ENCODE peak calls at places on chromosomes 4 and X, in eight cellular contexts. One of them, this sample, is unnamed.

GRCh38 chr4:27368781-27369180 is 508.1 kb downstream of the STIM2 start:
- DNase-seq in body of pancreas: no peak
- DNase-seq in neural progenitor cell: no peak
- DNase-seq in hepatocyte: no peak
- DNase-seq in CD4-positive, alpha-beta memory T cell: no peak
- DNase-seq in mammary epithelial cell: no peak
- DNase-seq in right cardiac atrium: no peak
- DNase-seq in breast epithelium: no peak
- DNase-seq in this sample: no peak

GRCh38 chr4:144591401-144591800 is 54.6 kb upstream of the HHIP start:
- DNase-seq in body of pancreas: peak; percentile 19
- DNase-seq in neural progenitor cell: no peak
- DNase-seq in hepatocyte: peak; percentile 58
- DNase-seq in CD4-positive, alpha-beta memory T cell: no peak
- DNase-seq in mammary epithelial cell: peak; percentile 70
- DNase-seq in right cardiac atrium: no peak
- DNase-seq in breast epithelium: no peak
- DNase-seq in this sample: peak; percentile 64

GRCh38 chrX:110491846-110492620 is 133.4 kb downstream of the RTL9 start:
- DNase-seq in body of pancreas: no peak
- DNase-seq in neural progenitor cell: no peak
- DNase-seq in hepatocyte: no peak
- DNase-seq in CD4-positive, alpha-beta memory T cell: no peak
- DNase-seq in mammary epithelial cell: no peak
- DNase-seq in right cardiac atrium: no peak
- DNase-seq in breast epithelium: no peak
- DNase-seq in this sample: no peak

GRCh38 chr4:121140712-121141111 is 23.4 kb downstream of the TNIP3 start:
- DNase-seq in body of pancreas: no peak
- DNase-seq in neural progenitor cell: no peak
- DNase-seq in hepatocyte: no peak
- DNase-seq in CD4-positive, alpha-beta memory T cell: no peak
- DNase-seq in mammary epithelial cell: no peak
- DNase-seq in right cardiac atrium: no peak
- DNase-seq in breast epithelium: no peak
- DNase-seq in this sample: no peak

GRCh38 chr4:142098900-142099299 is 462.5 kb downstream of the IL15 start:
- DNase-seq in body of pancreas: no peak
- DNase-seq in neural progenitor cell: no peak
- DNase-seq in hepatocyte: no peak
- DNase-seq in CD4-positive, alpha-beta memory T cell: no peak
- DNase-seq in mammary epithelial cell: no peak
- DNase-seq in right cardiac atrium: no peak
- DNase-seq in breast epithelium: no peak
- DNase-seq in this sample: no peak

GRCh38 chrX:24553016-24553415 is 87.9 kb downstream of the PDK3 start:
- DNase-seq in body of pancreas: no peak
- DNase-seq in neural progenitor cell: no peak
- DNase-seq in hepatocyte: peak; percentile 18
- DNase-seq in CD4-positive, alpha-beta memory T cell: no peak
- DNase-seq in mammary epithelial cell: no peak
- DNase-seq in right cardiac atrium: no peak
- DNase-seq in breast epithelium: no peak
- DNase-seq in this sample: no peak

GRCh38 chr4:24991015-24991414 is 39.7 kb downstream of the LGI2 start:
- DNase-seq in body of pancreas: no peak
- DNase-seq in neural progenitor cell: no peak
- DNase-seq in hepatocyte: no peak
- DNase-seq in CD4-positive, alpha-beta memory T cell: no peak
- DNase-seq in mammary epithelial cell: peak; percentile 9
- DNase-seq in right cardiac atrium: no peak
- DNase-seq in breast epithelium: no peak
- DNase-seq in this sample: no peak

GRCh38 chr4:137274404-137274803 is 257.9 kb downstream of the PCDH18 start:
- DNase-seq in body of pancreas: no peak
- DNase-seq in neural progenitor cell: no peak
- DNase-seq in hepatocyte: peak; percentile 6
- DNase-seq in CD4-positive, alpha-beta memory T cell: no peak
- DNase-seq in mammary epithelial cell: no peak
- DNase-seq in right cardiac atrium: no peak
- DNase-seq in breast epithelium: no peak
- DNase-seq in this sample: no peak

GRCh38 chrX:136260801-136261200 is 9.6 kb upstream of the MAP7D3 start:
- DNase-seq in body of pancreas: no peak
- DNase-seq in neural progenitor cell: no peak
- DNase-seq in hepatocyte: no peak
- DNase-seq in CD4-positive, alpha-beta memory T cell: no peak
- DNase-seq in mammary epithelial cell: no peak
- DNase-seq in right cardiac atrium: no peak
- DNase-seq in breast epithelium: no peak
- DNase-seq in this sample: no peak

GRCh38 chr4:134278675-134279074 is 77.1 kb upstream of the PABPC4L start:
- DNase-seq in body of pancreas: no peak
- DNase-seq in neural progenitor cell: no peak
- DNase-seq in hepatocyte: no peak
- DNase-seq in CD4-positive, alpha-beta memory T cell: no peak
- DNase-seq in mammary epithelial cell: no peak
- DNase-seq in right cardiac atrium: no peak
- DNase-seq in breast epithelium: no peak
- DNase-seq in this sample: no peak

GRCh38 chrX:19535481-19535880 is 20.2 kb upstream of the MAP3K15 start:
- DNase-seq in body of pancreas: peak; percentile 25
- DNase-seq in neural progenitor cell: peak; percentile 28
- DNase-seq in hepatocyte: peak; percentile 28
- DNase-seq in CD4-positive, alpha-beta memory T cell: no peak
- DNase-seq in mammary epithelial cell: no peak
- DNase-seq in right cardiac atrium: no peak
- DNase-seq in breast epithelium: no peak
- DNase-seq in this sample: no peak

GRCh38 chr4:127357765-127358164 is 275.0 kb upstream of the INTU start:
- DNase-seq in body of pancreas: no peak
- DNase-seq in neural progenitor cell: no peak
- DNase-seq in hepatocyte: no peak
- DNase-seq in CD4-positive, alpha-beta memory T cell: no peak
- DNase-seq in mammary epithelial cell: no peak
- DNase-seq in right cardiac atrium: no peak
- DNase-seq in breast epithelium: no peak
- DNase-seq in this sample: no peak

GRCh38 chr4:67558493-67558892 is at the start of gene STAP1:
- DNase-seq in body of pancreas: no peak
- DNase-seq in neural progenitor cell: no peak
- DNase-seq in hepatocyte: no peak
- DNase-seq in CD4-positive, alpha-beta memory T cell: peak; percentile 61
- DNase-seq in mammary epithelial cell: no peak
- DNase-seq in right cardiac atrium: no peak
- DNase-seq in breast epithelium: no peak
- DNase-seq in this sample: no peak

GRCh38 chr4:173700650-173701049 is 170.6 kb upstream of the HAND2 start:
- DNase-seq in body of pancreas: no peak
- DNase-seq in neural progenitor cell: no peak
- DNase-seq in hepatocyte: no peak
- DNase-seq in CD4-positive, alpha-beta memory T cell: no peak
- DNase-seq in mammary epithelial cell: no peak
- DNase-seq in right cardiac atrium: no peak
- DNase-seq in breast epithelium: no peak
- DNase-seq in this sample: no peak

GRCh38 chr4:128068927-128069326 is 7.8 kb downstream of the LARP1B start:
- DNase-seq in body of pancreas: no peak
- DNase-seq in neural progenitor cell: peak; percentile 21
- DNase-seq in hepatocyte: no peak
- DNase-seq in CD4-positive, alpha-beta memory T cell: no peak
- DNase-seq in mammary epithelial cell: peak; percentile 27
- DNase-seq in right cardiac atrium: no peak
- DNase-seq in breast epithelium: no peak
- DNase-seq in this sample: no peak

GRCh38 chr4:124025423-124025822 is 628.8 kb downstream of the SPRY1 start:
- DNase-seq in body of pancreas: no peak
- DNase-seq in neural progenitor cell: no peak
- DNase-seq in hepatocyte: no peak
- DNase-seq in CD4-positive, alpha-beta memory T cell: no peak
- DNase-seq in mammary epithelial cell: no peak
- DNase-seq in right cardiac atrium: no peak
- DNase-seq in breast epithelium: no peak
- DNase-seq in this sample: no peak

DNA sequence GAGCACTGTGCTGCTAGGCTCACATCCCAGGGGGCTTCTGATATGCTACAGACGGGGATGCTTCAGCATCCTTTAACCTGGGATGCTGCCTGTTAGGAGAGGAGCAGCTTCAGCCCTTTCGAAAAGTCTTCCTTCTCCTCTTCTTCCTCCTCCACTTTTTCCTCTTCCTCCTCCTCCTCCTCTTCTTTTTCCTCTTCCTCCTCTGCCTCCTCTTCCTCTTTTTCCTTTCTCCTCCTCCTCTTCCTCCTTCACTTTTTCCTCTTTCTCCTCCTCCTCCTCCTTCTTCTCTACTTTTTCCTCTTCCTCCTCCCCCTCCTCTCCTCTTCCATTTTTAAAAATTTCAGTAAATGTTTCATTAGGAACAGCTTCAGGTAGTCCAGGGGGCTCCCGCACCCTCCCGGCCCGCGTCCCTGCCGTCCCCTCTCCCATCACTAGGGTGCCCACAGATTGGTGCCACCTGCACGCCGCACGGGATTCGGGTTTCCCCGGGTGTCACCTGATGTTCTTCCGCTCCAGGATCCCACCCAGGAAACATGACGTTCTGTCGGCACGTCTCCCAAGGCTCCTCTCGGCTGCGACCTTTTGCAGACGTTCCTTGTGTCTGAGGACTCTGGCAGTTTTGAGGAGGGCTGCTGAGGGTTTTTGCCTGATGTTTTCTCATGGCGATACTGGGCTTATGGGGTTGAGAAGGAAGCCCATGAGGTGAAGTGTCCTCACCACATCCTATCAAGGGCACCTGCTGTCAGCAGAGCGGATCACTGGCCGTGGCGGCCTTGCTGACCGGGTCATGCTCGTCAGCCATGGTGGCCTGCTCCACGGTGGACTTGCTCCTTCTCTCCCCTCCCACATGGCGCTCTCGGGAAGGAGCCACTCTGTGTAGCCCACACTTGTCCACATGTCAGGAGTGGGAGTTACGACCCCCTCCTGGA is 83.4 kb upstream of the AFAP1 start:
- DNase-seq in body of pancreas: no peak
- DNase-seq in neural progenitor cell: no peak
- DNase-seq in hepatocyte: no peak
- DNase-seq in CD4-positive, alpha-beta memory T cell: no peak
- DNase-seq in mammary epithelial cell: no peak
- DNase-seq in right cardiac atrium: no peak
- DNase-seq in breast epithelium: no peak
- DNase-seq in this sample: no peak
- H3K27me3 ChIP-seq in body of pancreas: no peaks in the 10 kb centered on the region
- H3K27me3 ChIP-seq in neural progenitor cell: no peaks in the 10 kb centered on the region
- H3K27me3 ChIP-seq in hepatocyte: no peaks in the 10 kb centered on the region
- H3K27me3 ChIP-seq in CD4-positive, alpha-beta memory T cell: no peaks in the 10 kb centered on the region
- H3K27me3 ChIP-seq in mammary epithelial cell: peaks cover 3% of the 10 kb centered on the region
- H3K27me3 ChIP-seq in right cardiac atrium: no peaks in the 10 kb centered on the region
- H3K27me3 ChIP-seq in breast epithelium: no peaks in the 10 kb centered on the region
- H3K27me3 ChIP-seq in this sample: no peaks in the 10 kb centered on the region

GRCh38 chr4:107951551-107951950 is 20.2 kb downstream of the CYP2U1 start:
- DNase-seq in body of pancreas: no peak
- DNase-seq in neural progenitor cell: no peak
- DNase-seq in hepatocyte: peak; percentile 5
- DNase-seq in CD4-positive, alpha-beta memory T cell: no peak
- DNase-seq in mammary epithelial cell: peak; percentile 58
- DNase-seq in right cardiac atrium: no peak
- DNase-seq in breast epithelium: no peak
- DNase-seq in this sample: no peak

GRCh38 chr4:107956011-107956410 is 24.7 kb downstream of the CYP2U1 start:
- DNase-seq in body of pancreas: no peak
- DNase-seq in neural progenitor cell: no peak
- DNase-seq in hepatocyte: no peak
- DNase-seq in CD4-positive, alpha-beta memory T cell: no peak
- DNase-seq in mammary epithelial cell: peak; percentile 4
- DNase-seq in right cardiac atrium: no peak
- DNase-seq in breast epithelium: no peak
- DNase-seq in this sample: no peak

GRCh38 chr4:107945809-107946208 is 14.5 kb downstream of the CYP2U1 start:
- DNase-seq in body of pancreas: no peak
- DNase-seq in neural progenitor cell: no peak
- DNase-seq in hepatocyte: no peak
- DNase-seq in CD4-positive, alpha-beta memory T cell: no peak
- DNase-seq in mammary epithelial cell: no peak
- DNase-seq in right cardiac atrium: no peak
- DNase-seq in breast epithelium: no peak
- DNase-seq in this sample: no peak

GRCh38 chr4:107950746-107951540 is 19.6 kb downstream of the CYP2U1 start:
- DNase-seq in body of pancreas: no peak
- DNase-seq in neural progenitor cell: no peak
- DNase-seq in hepatocyte: no peak
- DNase-seq in CD4-positive, alpha-beta memory T cell: no peak
- DNase-seq in mammary epithelial cell: no peak
- DNase-seq in right cardiac atrium: no peak
- DNase-seq in breast epithelium: no peak
- DNase-seq in this sample: no peak
- H3K27ac ChIP-seq in body of pancreas: no peak overlapping the region
- H3K27ac ChIP-seq in neural progenitor cell: no peak overlapping the region
- H3K27ac ChIP-seq in hepatocyte: no peak overlapping the region
- H3K27ac ChIP-seq in CD4-positive, alpha-beta memory T cell: no peak overlapping the region
- H3K27ac ChIP-seq in mammary epithelial cell: peak overlapping the region; percentile 24
- H3K27ac ChIP-seq in right cardiac atrium: no peak overlapping the region
- H3K27ac ChIP-seq in breast epithelium: no peak overlapping the region
- H3K27ac ChIP-seq in this sample: no peak overlapping the region

DNA sequence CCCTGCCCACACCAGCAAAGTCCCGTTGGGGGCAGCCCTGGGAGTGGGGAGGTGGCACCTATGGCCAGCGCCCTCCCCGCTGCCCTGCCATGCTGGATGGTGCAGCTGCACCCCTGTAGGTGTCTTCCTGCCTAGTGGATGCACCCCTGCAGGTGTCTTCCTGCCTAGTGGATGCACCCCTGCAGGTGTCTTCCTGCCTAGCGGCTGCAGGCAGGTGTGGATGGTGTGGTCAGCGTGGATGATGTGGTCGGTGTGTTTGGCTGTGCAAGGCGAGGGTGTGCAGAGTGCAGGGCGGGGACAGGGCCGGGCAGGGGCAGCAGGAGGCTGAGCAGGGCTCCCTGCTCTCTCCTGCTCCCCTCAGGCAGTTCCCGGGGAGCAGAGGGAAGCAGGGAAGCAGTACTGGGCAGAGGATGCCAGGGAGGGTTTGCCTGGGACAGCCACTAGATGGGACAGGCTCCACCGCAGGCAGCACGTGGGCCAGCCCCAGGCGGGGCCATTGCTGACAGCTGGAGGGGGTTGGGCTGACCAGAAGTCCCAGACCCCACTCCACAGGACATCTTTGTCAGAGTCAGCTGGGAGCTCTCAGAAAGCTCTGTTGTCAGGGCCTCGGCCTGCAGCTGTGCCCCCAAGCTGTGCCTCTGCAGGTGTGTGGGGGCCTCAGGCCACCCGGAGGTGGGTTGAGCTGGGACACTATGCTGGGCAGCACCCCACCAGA is 23.6 kb downstream of the DOK7 start:
- DNase-seq in body of pancreas: no peak
- DNase-seq in neural progenitor cell: peak; percentile 69
- DNase-seq in hepatocyte: no peak
- DNase-seq in CD4-positive, alpha-beta memory T cell: no peak
- DNase-seq in mammary epithelial cell: peak; percentile 19
- DNase-seq in right cardiac atrium: peak; percentile 65
- DNase-seq in breast epithelium: no peak
- DNase-seq in this sample: no peak
- H3K27me3 ChIP-seq in body of pancreas: no peaks in the 10 kb centered on the region
- H3K27me3 ChIP-seq in neural progenitor cell: peaks cover 90% of the 10 kb centered on the region
- H3K27me3 ChIP-seq in hepatocyte: peaks cover 12% of the 10 kb centered on the region
- H3K27me3 ChIP-seq in CD4-positive, alpha-beta memory T cell: no peaks in the 10 kb centered on the region
- H3K27me3 ChIP-seq in mammary epithelial cell: no peaks in the 10 kb centered on the region
- H3K27me3 ChIP-seq in right cardiac atrium: no peaks in the 10 kb centered on the region
- H3K27me3 ChIP-seq in breast epithelium: peaks cover 40% of the 10 kb centered on the region
- H3K27me3 ChIP-seq in this sample: no peaks in the 10 kb centered on the region

GRCh38 chr4:89657931-89658700 is 178.8 kb downstream of the SNCA start:
- DNase-seq in body of pancreas: no peak
- DNase-seq in neural progenitor cell: peak; percentile 30
- DNase-seq in hepatocyte: peak; percentile 19
- DNase-seq in CD4-positive, alpha-beta memory T cell: no peak
- DNase-seq in mammary epithelial cell: no peak
- DNase-seq in right cardiac atrium: no peak
- DNase-seq in breast epithelium: no peak
- DNase-seq in this sample: no peak
- H3K27ac ChIP-seq in body of pancreas: no peak overlapping the region
- H3K27ac ChIP-seq in neural progenitor cell: no peak overlapping the region
- H3K27ac ChIP-seq in hepatocyte: no peak overlapping the region
- H3K27ac ChIP-seq in CD4-positive, alpha-beta memory T cell: no peak overlapping the region
- H3K27ac ChIP-seq in mammary epithelial cell: no peak overlapping the region
- H3K27ac ChIP-seq in right cardiac atrium: no peak overlapping the region
- H3K27ac ChIP-seq in breast epithelium: no peak overlapping the region
- H3K27ac ChIP-seq in this sample: no peak overlapping the region